ENCODE peak calls at places on chromosomes 16 and 17, in eight cellular contexts. A is GM12865, O is astrocyte, C is esophagus squamous epithelium, N is cardiac fibroblast, F is mesothelial cell of epicardium, G is body of pancreas, V is foreskin keratinocyte. P is an unnamed sample.
A peak's percentile ranks its signal among the peaks of the same experiment; 100 is the strongest.

GRCh38 chr17:77363821-77364361 is 223.1 kb downstream of the SEC14L1 start:
- DNase-seq in A (no peak), O (peak; percentile 67), C (no peak), N (peak; percentile 55), F (no peak), G (peak; percentile 35), V (no peak), P (no peak)

GRCh38 chr16:89268585-89268984 is 51.1 kb downstream of the ZNF778 start:
- DNase-seq in A (no peak), O (no peak), C (no peak), N (no peak), F (no peak), G (no peak), V (no peak), P (no peak)

GRCh38 chr17:42566215-42566872 is 556 bp upstream of the MLX start:
- DNase-seq in A (no peak), O (no peak), C (no peak), N (no peak), F (no peak), G (no peak), V (no peak), P (no peak)

GRCh38 chr17:67606471-67606870 is 111.3 kb upstream of the NOL11 start:
- DNase-seq in A (no peak), O (peak; percentile 19), C (no peak), N (peak; percentile 21), F (peak; percentile 70), G (peak; percentile 75), V (no peak), P (no peak)

GRCh38 chr16:3492356-3492755 is 2.9 kb downstream of the C16orf90 start:
- DNase-seq in A (no peak), O (no peak), C (no peak), N (no peak), F (no peak), G (no peak), V (no peak), P (no peak)

GRCh38 chr17:44971776-44972483 is 3.8 kb upstream of the C1QL1 start:
- DNase-seq in A (peak; percentile 24), O (peak; percentile 73), C (no peak), N (peak; percentile 53), F (no peak), G (no peak), V (peak; percentile 60), P (no peak)

GRCh38 chr16:69930117-69930776 is 20.9 kb upstream of the CLEC18A start:
- DNase-seq in A (peak; percentile 64), O (no peak), C (no peak), N (peak; percentile 76), F (no peak), G (peak; percentile 60), V (peak; percentile 18), P (peak; percentile 27)

GRCh38 chr17:36475346-36475970 is 11.0 kb upstream of the ZNHIT3 start:
- DNase-seq in A (no peak), O (no peak), C (no peak), N (no peak), F (no peak), G (no peak), V (no peak), P (no peak)

GRCh38 chr16:80150978-80151705 is 389.7 kb upstream of the DYNLRB2 start:
- DNase-seq in A (no peak), O (peak; percentile 76), C (no peak), N (peak; percentile 41), F (no peak), G (no peak), V (peak; percentile 50), P (no peak)

GRCh38 chr17:19773534-19773933 is 25.4 kb upstream of the ALDH3A1 start:
- DNase-seq in A (no peak), O (no peak), C (no peak), N (no peak), F (no peak), G (no peak), V (no peak), P (no peak)

GRCh38 chr17:74389094-74389753 is 21.9 kb downstream of the GPR142 start:
- DNase-seq in A (no peak), O (no peak), C (no peak), N (no peak), F (no peak), G (no peak), V (no peak), P (no peak)

GRCh38 chr17:34146440-34147043 is 108.5 kb upstream of the CCL2 start:
- DNase-seq in A (peak; percentile 67), O (no peak), C (no peak), N (peak; percentile 4), F (peak; percentile 40), G (peak; percentile 76), V (peak; percentile 6), P (peak; percentile 21)

GRCh38 chr16:83733301-83733700 is 74.5 kb upstream of the HSBP1 start:
- DNase-seq in A (peak; percentile 4), O (peak; percentile 85), C (no peak), N (no peak), F (no peak), G (peak; percentile 12), V (no peak), P (no peak)

GRCh38 chr16:89924925-89925307 is 1.8 kb downstream of the TUBB3 start:
- DNase-seq in A (peak; percentile 15), O (no peak), C (no peak), N (no peak), F (no peak), G (no peak), V (no peak), P (no peak)

GRCh38 chr16:27925612-27926011 is 137.9 kb downstream of the GSG1L start:
- DNase-seq in A (no peak), O (no peak), C (no peak), N (no peak), F (no peak), G (no peak), V (no peak), P (no peak)

GRCh38 chr16:89043636-89044393 is 49.8 kb upstream of the ACSF3 start:
- DNase-seq in A (no peak), O (no peak), C (no peak), N (no peak), F (no peak), G (no peak), V (no peak), P (no peak)

DNA sequence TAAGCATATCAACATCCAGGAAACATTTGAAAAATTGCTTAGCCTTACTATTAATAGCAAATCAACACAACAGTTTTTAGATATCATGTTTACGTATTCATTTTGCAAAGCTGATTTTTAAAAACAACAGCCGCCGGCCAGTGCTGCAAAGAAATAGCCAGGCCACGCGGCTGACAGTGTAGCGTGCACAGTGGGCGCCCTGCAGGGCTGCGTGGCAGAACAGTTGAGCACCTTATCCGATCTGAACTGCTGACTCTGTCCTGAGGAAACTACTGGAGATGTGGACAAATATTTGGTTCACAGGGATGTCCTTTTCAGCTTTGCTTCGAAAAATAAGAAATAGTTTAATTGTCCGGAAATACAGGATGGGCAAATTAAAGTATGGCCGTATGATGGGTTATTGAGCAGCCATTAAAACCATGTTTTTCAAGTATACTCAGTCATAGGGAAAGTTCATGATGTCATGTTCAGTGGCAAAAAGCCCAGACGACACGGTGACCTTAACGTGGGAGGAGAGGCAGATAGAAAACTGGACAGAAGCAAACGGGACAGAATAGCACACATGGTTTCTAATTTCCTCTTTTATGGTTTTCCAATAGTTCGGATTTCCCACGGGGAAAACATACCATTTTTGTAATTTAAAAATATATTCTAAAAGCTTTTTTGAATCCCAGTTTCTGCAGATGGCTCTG is 52.4 kb upstream of the ENDOV start:
- DNase-seq in A (no peak), O (peak; percentile 29), C (no peak), N (peak; percentile 72), F (no peak), G (peak; percentile 45), V (no peak), P (no peak)
- TF ChIP-seq CTCF in A (no peak), O (no peak), C (no peak), N (no peak), F (no peak), G (no peak), V (no peak), P (no peak)

GRCh38 chr16:1926223-1926718 is 8.1 kb upstream of the HS3ST6 start:
- DNase-seq in A (no peak), O (no peak), C (no peak), N (no peak), F (no peak), G (no peak), V (no peak), P (no peak)

GRCh38 chr16:1920727-1921155 is 2.5 kb upstream of the HS3ST6 start:
- DNase-seq in A (peak; percentile 29), O (no peak), C (no peak), N (peak; percentile 14), F (no peak), G (no peak), V (no peak), P (no peak)

GRCh38 chr16:1924095-1924494 is 5.9 kb upstream of the HS3ST6 start:
- DNase-seq in A (no peak), O (no peak), C (no peak), N (no peak), F (no peak), G (no peak), V (no peak), P (no peak)

GRCh38 chr16:1922357-1922756 is 4.1 kb upstream of the HS3ST6 start:
- DNase-seq in A (no peak), O (no peak), C (no peak), N (no peak), F (no peak), G (no peak), V (no peak), P (no peak)

DNA sequence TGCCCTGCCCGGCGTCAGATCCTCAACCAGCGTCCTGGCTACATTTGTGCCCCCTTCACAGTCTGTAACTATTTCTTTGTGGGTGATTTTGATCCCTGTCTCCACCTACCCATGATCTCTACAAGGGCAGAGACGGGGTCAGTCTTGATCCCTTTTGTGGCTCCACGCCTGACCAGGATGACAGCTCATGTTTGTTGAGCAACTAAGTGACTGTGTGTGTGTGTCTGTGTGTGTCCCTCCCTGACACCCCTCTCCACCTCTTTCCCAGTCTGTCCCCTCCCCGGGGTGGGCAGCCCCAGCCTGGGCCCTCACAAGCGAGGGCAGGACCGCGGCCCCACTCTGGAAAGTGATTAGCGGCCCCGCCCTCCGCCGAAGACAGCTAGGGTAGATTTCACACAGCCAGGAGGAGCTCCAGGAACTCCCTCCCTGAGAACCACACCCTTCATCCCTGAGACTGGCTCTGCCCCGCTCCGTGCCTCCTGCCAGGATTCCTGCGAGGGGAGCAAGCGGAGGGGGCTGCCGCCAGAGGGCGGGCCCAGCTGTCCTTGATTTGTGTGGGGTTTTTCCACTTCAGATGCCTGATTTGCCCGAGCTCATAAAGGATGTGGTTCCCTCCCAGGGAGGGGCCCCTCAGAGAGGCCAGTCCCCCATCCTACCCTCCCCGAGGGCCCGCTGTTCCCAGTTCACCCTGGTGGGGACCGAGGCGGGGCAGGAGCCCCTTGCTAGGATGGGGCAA is 5.3 kb upstream of the HS3ST6 start:
- DNase-seq in A (no peak), O (no peak), C (no peak), N (peak; percentile 14), F (peak; percentile 80), G (no peak), V (no peak), P (no peak)
- TF ChIP-seq CTCF in A (no peak), O (peak; percentile 18), C (no peak), N (peak; percentile 17), F (peak; percentile 66), G (no peak), V (peak; percentile 43), P (no peak)

GRCh38 chr16:87057291-87057881 is 259.8 kb downstream of the C16orf95 start:
- DNase-seq in A (no peak), O (no peak), C (no peak), N (peak; percentile 26), F (peak; percentile 31), G (no peak), V (no peak), P (no peak)
- TF ChIP-seq CTCF in A (no peak), O (peak; percentile 22), C (no peak), N (peak; percentile 15), F (no peak), G (no peak), V (no peak), P (no peak)

GRCh38 chr17:28896884-28897768 is at the start of gene FLOT2:
- DNase-seq in A (peak; percentile 59), O (no peak), C (no peak), N (peak; percentile 52), F (peak; percentile 65), G (peak; percentile 50), V (peak; percentile 90), P (peak; percentile 66)
- TF ChIP-seq CTCF in A (peak; percentile 36), O (no peak), C (no peak), N (peak; percentile 42), F (peak; percentile 52), G (no peak), V (peak; percentile 41), P (no peak)